ENCODE peak calls at places on chromosomes 5 and 9, in eight cellular contexts. M is NB4, N is mesothelial cell of epicardium, Y is right atrium auricular region, C is lung, O is natural killer cell, G is colonic mucosa, H is tibial artery. Q is an unnamed sample.

GRCh38 chr5:137487600-137487999 is 11.5 kb downstream of the SPOCK1 start:
- DNase-seq in M (no peak), N (no peak), Y (peak), C (no peak), O (no peak), G (no peak), H (peak), Q (no peak)

GRCh38 chr9:16337322-16338029 is 533.0 kb downstream of the BNC2 start:
- DNase-seq in M (no peak), N (no peak), Y (no peak), C (no peak), O (no peak), G (no peak), H (no peak), Q (no peak)

GRCh38 chr5:30413540-30413939 is 779.9 kb upstream of the CDH6 start:
- DNase-seq in M (no peak), N (no peak), Y (no peak), C (no peak), O (no peak), G (no peak), H (no peak), Q (no peak)

GRCh38 chr9:76115396-76115795 is 224.9 kb downstream of the PCSK5 start:
- DNase-seq in M (no peak), N (no peak), Y (no peak), C (no peak), O (no peak), G (no peak), H (no peak), Q (no peak)

GRCh38 chr9:18978188-18978587 is 54.8 kb downstream of the SAXO1 start:
- DNase-seq in M (no peak), N (no peak), Y (no peak), C (no peak), O (no peak), G (no peak), H (no peak), Q (no peak)

GRCh38 chr5:66642538-66642937 is 46.3 kb downstream of the MAST4 start:
- DNase-seq in M (no peak), N (no peak), Y (no peak), C (no peak), O (no peak), G (no peak), H (no peak), Q (no peak)

GRCh38 chr5:61596265-61596664 is 264.2 kb downstream of the ZSWIM6 start:
- DNase-seq in M (no peak), N (no peak), Y (no peak), C (no peak), O (no peak), G (no peak), H (no peak), Q (no peak)

GRCh38 chr9:105507096-105507495 is 50.8 kb upstream of the FKTN start:
- DNase-seq in M (no peak), N (no peak), Y (no peak), C (no peak), O (no peak), G (no peak), H (no peak), Q (no peak)

GRCh38 chr9:133059623-133060022 is 2.2 kb upstream of the CEL start:
- DNase-seq in M (peak), N (no peak), Y (no peak), C (no peak), O (no peak), G (no peak), H (no peak), Q (no peak)

GRCh38 chr9:15227491-15227890 is 79.5 kb downstream of the TTC39B start:
- DNase-seq in M (peak), N (no peak), Y (no peak), C (no peak), O (no peak), G (no peak), H (no peak), Q (no peak)

GRCh38 chr5:174311121-174311520 is 265.6 kb downstream of the NSG2 start:
- DNase-seq in M (peak), N (no peak), Y (peak), C (no peak), O (no peak), G (no peak), H (no peak), Q (no peak)

GRCh38 chr9:36128331-36128730 is 8.2 kb upstream of the GLIPR2 start:
- DNase-seq in M (peak), N (no peak), Y (peak), C (no peak), O (no peak), G (no peak), H (no peak), Q (no peak)

GRCh38 chr5:77379558-77380061 is 112.5 kb downstream of the WDR41 start:
- DNase-seq in M (peak), N (no peak), Y (no peak), C (no peak), O (no peak), G (no peak), H (no peak), Q (no peak)

GRCh38 chr5:96093890-96094381 is 132.3 kb upstream of the ELL2 start:
- DNase-seq in M (no peak), N (no peak), Y (no peak), C (no peak), O (no peak), G (no peak), H (no peak), Q (no peak)

GRCh38 chr5:17854901-17855300 is 220.6 kb downstream of the TAF11L14 start:
- DNase-seq in M (no peak), N (no peak), Y (no peak), C (no peak), O (no peak), G (no peak), H (no peak), Q (no peak)

GRCh38 chr9:99801775-99802174 is 19.9 kb upstream of the NR4A3 start:
- DNase-seq in M (no peak), N (no peak), Y (no peak), C (no peak), O (no peak), G (no peak), H (no peak), Q (no peak)

GRCh38 chr5:159175547-159175946 is 33.8 kb downstream of the RNF145 start:
- DNase-seq in M (no peak), N (no peak), Y (no peak), C (no peak), O (no peak), G (no peak), H (no peak), Q (no peak)

GRCh38 chr9:69325409-69326212 is 596 bp downstream of the ENTREP1 start:
- DNase-seq in M (no peak), N (no peak), Y (no peak), C (no peak), O (no peak), G (peak), H (no peak), Q (peak)

GRCh38 chr9:108057421-108058136 is 568.0 kb upstream of the KLF4 start:
- DNase-seq in M (peak), N (no peak), Y (peak), C (peak), O (no peak), G (peak), H (peak), Q (no peak)

GRCh38 chr9:133386338-133386737 is 10.2 kb downstream of the STKLD1 start:
- DNase-seq in M (no peak), N (no peak), Y (no peak), C (no peak), O (no peak), G (no peak), H (no peak), Q (no peak)

GRCh38 chr5:83947763-83948162 is 227.1 kb upstream of the HAPLN1 start:
- DNase-seq in M (no peak), N (no peak), Y (no peak), C (no peak), O (no peak), G (no peak), H (no peak), Q (no peak)

GRCh38 chr5:74386571-74387334 is 253.8 kb downstream of the ENC1 start:
- DNase-seq in M (no peak), N (no peak), Y (no peak), C (no peak), O (no peak), G (no peak), H (no peak), Q (no peak)

GRCh38 chr5:61167382-61167781 is 5.1 kb upstream of the SMIM15 start:
- DNase-seq in M (peak), N (no peak), Y (no peak), C (no peak), O (no peak), G (no peak), H (no peak), Q (no peak)

GRCh38 chr9:72042928-72043327 is 17.5 kb downstream of the C9orf57 start:
- DNase-seq in M (no peak), N (no peak), Y (no peak), C (no peak), O (no peak), G (no peak), H (no peak), Q (no peak)

GRCh38 chr5:181188700-181189362 is 16.2 kb downstream of the TRIM7 start:
- DNase-seq in M (peak), N (no peak), Y (peak), C (peak), O (peak), G (peak), H (peak), Q (peak)

GRCh38 chr5:129608350-129608749 is 139.5 kb upstream of the MINAR2 start:
- DNase-seq in M (no peak), N (no peak), Y (no peak), C (no peak), O (no peak), G (no peak), H (no peak), Q (no peak)

GRCh38 chr9:112176410-112177010 is 1.4 kb upstream of the SUSD1 start:
- DNase-seq in M (no peak), N (no peak), Y (no peak), C (no peak), O (peak), G (peak), H (no peak), Q (no peak)

GRCh38 chr5:154487541-154487940 is 9.5 kb upstream of the HAND1 start:
- DNase-seq in M (no peak), N (no peak), Y (no peak), C (no peak), O (no peak), G (no peak), H (no peak), Q (no peak)

GRCh38 chr5:123505633-123506032 is 6.3 kb upstream of the CSNK1G3 start:
- DNase-seq in M (no peak), N (no peak), Y (no peak), C (no peak), O (no peak), G (peak), H (no peak), Q (no peak)

GRCh38 chr5:976849-977751 is 31.5 kb upstream of the NKD2 start:
- DNase-seq in M (no peak), N (no peak), Y (no peak), C (no peak), O (peak), G (no peak), H (no peak), Q (no peak)

GRCh38 chr5:16862777-16863176 is 73.3 kb downstream of the MYO10 start:
- DNase-seq in M (no peak), N (no peak), Y (no peak), C (no peak), O (no peak), G (no peak), H (no peak), Q (no peak)

GRCh38 chr5:72145351-72145750 is 38.1 kb downstream of the MAP1B start:
- DNase-seq in M (no peak), N (no peak), Y (no peak), C (no peak), O (no peak), G (no peak), H (no peak), Q (no peak)

GRCh38 chr5:72149742-72150141 is 42.5 kb downstream of the MAP1B start:
- DNase-seq in M (no peak), N (no peak), Y (no peak), C (no peak), O (no peak), G (no peak), H (no peak), Q (no peak)

GRCh38 chr5:72147601-72148000 is 40.3 kb downstream of the MAP1B start:
- DNase-seq in M (no peak), N (no peak), Y (no peak), C (no peak), O (no peak), G (no peak), H (no peak), Q (no peak)

GRCh38 chr5:72144762-72145161 is 37.5 kb downstream of the MAP1B start:
- DNase-seq in M (no peak), N (no peak), Y (no peak), C (no peak), O (no peak), G (no peak), H (no peak), Q (no peak)

DNA sequence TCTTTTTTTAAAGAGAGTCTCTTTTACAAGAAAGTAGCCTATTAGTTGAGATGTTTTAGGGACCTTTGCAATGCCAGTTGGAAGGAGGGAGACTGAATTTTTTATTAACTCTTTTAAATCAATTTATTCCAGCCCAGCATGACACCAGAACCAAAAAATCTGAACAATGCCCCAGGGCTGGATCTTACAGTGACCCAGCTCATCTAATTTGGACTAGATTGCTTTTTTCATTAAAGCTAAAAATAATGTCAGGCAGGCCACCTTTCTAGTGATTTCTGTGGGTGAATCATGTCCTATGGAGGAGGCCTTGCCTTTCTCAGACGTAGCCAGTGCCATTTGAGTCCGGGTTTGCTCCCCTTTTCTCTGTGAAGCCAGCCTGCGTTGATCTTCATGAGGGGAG is 38.8 kb downstream of the MAP1B start:
- DNase-seq in M (no peak), N (no peak), Y (no peak), C (no peak), O (no peak), G (no peak), H (no peak), Q (no peak)
- TF ChIP-seq CTCF in M (no peak), N (no peak), Y (no peak), C (no peak), O (no peak), G (no peak), H (no peak), Q (no peak)

GRCh38 chr9:98215821-98216220 is 23.4 kb upstream of the CORO2A start:
- DNase-seq in M (peak), N (no peak), Y (no peak), C (no peak), O (no peak), G (no peak), H (no peak), Q (peak)
- TF ChIP-seq CTCF in M (peak), N (no peak), Y (no peak), C (no peak), O (no peak), G (no peak), H (no peak), Q (peak)

DNA sequence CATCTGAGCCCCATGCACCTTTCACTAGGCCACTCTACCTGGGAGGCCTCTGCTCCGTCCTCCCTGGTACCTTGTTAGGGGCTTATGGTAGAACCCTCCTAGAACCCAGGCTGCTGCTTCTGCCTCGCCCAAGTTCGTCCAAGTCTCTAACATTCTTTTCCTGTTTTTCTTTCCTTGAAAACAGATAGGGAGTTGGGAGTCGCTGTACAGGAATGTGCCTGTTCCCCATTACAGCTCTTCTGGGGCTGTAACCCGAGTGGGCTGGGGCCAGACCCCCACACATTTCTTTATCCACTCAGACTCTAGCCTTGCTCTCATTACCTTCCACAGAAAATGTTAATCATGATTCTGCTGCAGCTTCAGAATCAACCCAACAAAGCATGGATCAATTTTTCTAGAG is 193.9 kb upstream of the TRIM32 start:
- DNase-seq in M (no peak), N (no peak), Y (no peak), C (no peak), O (no peak), G (no peak), H (no peak), Q (no peak)
- TF ChIP-seq CTCF in M (no peak), N (no peak), Y (no peak), C (no peak), O (no peak), G (no peak), H (no peak), Q (no peak)

GRCh38 chr9:95085861-95086563 is 231.5 kb downstream of the FANCC start:
- DNase-seq in M (no peak), N (peak), Y (no peak), C (no peak), O (no peak), G (no peak), H (no peak), Q (no peak)
- TF ChIP-seq CTCF in M (no peak), N (no peak), Y (no peak), C (no peak), O (no peak), G (no peak), H (no peak), Q (no peak)

GRCh38 chr9:88164870-88165269 is 26.6 kb upstream of the SPATA31C2 start:
- DNase-seq in M (no peak), N (no peak), Y (no peak), C (no peak), O (no peak), G (no peak), H (no peak), Q (no peak)

DNA sequence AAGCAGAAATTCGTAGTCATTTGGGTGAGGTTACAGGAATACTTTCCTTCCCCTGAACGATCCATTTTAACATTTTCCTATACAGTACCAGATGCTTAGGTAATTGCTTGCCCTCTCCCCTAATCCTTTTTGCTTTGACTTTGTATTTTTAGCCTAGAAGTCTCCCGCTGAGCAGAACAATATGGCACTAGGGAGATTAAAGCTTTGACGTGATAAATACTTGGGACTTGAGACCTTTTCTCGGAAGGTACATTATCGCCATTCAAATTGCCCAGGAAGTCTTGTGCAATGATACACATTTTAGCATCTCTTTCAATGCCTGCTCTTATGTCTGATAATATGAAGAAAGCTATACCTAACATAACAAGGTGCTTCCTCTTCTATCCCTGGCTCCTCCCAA is 22.9 kb upstream of the SPATA31C2 start:
- DNase-seq in M (no peak), N (no peak), Y (no peak), C (no peak), O (no peak), G (no peak), H (no peak), Q (no peak)
- TF ChIP-seq CTCF in M (no peak), N (no peak), Y (no peak), C (no peak), O (no peak), G (no peak), H (no peak), Q (no peak)

DNA sequence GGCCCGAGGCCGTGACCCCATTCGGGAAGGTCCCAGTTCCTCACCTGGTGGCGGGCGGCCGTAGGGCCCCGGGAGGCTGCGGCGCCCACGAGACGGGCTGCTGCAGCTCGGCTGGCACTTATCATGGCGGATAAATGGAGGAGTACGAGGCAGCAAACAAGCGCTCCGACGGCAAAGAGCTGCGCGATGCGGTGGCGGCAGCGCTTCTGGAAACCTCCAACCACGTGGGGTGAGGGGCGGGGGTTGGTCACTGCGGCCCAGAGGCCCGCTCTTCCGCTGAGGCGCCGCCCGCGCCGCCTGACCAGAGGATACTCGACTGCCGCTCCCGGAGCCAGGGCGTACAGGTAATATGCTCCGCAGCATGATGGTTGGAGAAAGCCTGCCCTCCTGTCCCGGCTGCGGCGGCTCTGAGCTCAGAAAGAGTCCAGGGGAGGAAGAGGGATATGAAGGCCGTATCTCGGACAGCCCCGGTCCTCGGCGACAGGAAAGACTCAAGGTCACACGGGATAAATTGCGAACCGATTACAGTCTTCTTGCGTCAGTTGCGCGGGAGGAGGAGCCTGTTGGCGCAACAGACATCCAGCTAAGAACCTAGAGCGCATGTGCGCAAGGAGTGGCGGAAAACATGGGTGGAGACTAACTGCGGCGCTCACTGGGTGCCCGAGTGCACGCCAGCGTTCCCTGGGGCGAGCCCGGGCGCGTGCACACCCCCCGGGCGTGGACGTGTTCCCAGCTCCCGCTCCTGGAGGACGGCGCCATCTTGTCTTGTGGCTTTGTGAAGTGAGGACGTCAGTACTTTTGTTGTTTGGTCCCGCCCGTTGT is at the start of gene HSPA9:
- DNase-seq in M (peak), N (peak), Y (peak), C (peak), O (peak), G (peak), H (peak), Q (peak)
- TF ChIP-seq CTCF in M (no peak), N (no peak), Y (no peak), C (no peak), O (no peak), G (no peak), H (no peak), Q (no peak)

DNA sequence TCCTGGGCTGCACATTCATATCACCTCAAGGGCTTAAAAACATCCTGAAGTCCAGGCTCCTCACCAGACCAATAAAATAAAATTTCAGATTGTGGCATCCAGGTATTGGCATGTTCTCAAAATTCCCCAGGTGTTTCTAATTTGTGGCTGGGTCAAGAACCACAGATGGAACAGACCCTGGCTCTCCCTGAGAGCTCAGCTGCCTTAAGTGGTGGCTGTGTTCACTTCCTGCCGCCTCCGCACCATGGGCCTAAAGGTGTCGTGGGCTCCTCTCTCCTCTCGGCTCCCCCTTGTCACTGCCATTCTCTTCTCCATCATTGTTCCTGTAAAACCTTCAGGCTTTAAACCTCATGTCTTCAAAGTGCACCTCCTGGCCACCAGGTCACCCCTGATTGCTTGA is 17.8 kb upstream of the CCNJL start:
- DNase-seq in M (no peak), N (no peak), Y (no peak), C (no peak), O (no peak), G (no peak), H (no peak), Q (no peak)
- TF ChIP-seq CTCF in M (no peak), N (no peak), Y (no peak), C (no peak), O (no peak), G (no peak), H (no peak), Q (no peak)